ENCODE peak calls at places on chromosomes 11 and 22, in nine cellular contexts. I is stimulated activated CD8-positive, alpha-beta memory T cell treated with anti-CD3 and anti-CD28 coated beads, Interleukin-15, amount 100 ng/mL, for 24 hours; Z is upper lobe of right lung; V is RPMI7951; F is iris pigment epithelial cell; M is COR-L47; P is RWPE1; H is GM23248; T is HT-29. W is an unnamed sample.

GRCh38 chr11:102762414-102762813 is 18.0 kb downstream of the MMP10 start:
- DNase-seq in I (no peak), Z (no peak), V (peak), F (peak), M (no peak), P (peak), H (peak), T (no peak), W (no peak)

GRCh38 chr11:118076754-118077281 is at the start of gene TMPRSS4:
- DNase-seq in I (no peak), Z (no peak), V (no peak), F (no peak), M (peak), P (peak), H (no peak), T (peak), W (no peak)

GRCh38 chr11:86476109-86476861 is 101.6 kb downstream of the CCDC81 start:
- DNase-seq in I (no peak), Z (no peak), V (no peak), F (peak), M (no peak), P (no peak), H (no peak), T (peak), W (no peak)

GRCh38 chr22:20131593-20131855 is at the start of gene ZDHHC8:
- DNase-seq in I (no peak), Z (peak), V (peak), F (peak), M (no peak), P (no peak), H (peak), T (no peak), W (no peak)

GRCh38 chr22:37021710-37022482 is 2.4 kb downstream of the MPST start:
- DNase-seq in I (peak), Z (no peak), V (peak), F (peak), M (no peak), P (no peak), H (peak), T (peak), W (no peak)

GRCh38 chr11:363948-364761 is 5.1 kb upstream of the B4GALNT4 start:
- DNase-seq in I (no peak), Z (peak), V (peak), F (no peak), M (peak), P (peak), H (peak), T (peak), W (no peak)

GRCh38 chr22:49022816-49023160 is 804.9 kb downstream of the BRD1 start:
- DNase-seq in I (no peak), Z (no peak), V (no peak), F (no peak), M (no peak), P (no peak), H (no peak), T (no peak), W (no peak)

GRCh38 chr22:24178502-24179440 is 2.5 kb upstream of the SUSD2 start:
- DNase-seq in I (no peak), Z (no peak), V (no peak), F (no peak), M (no peak), P (no peak), H (peak), T (no peak), W (no peak)

GRCh38 chr11:638616-639323 is 1.7 kb downstream of the DRD4 start:
- DNase-seq in I (no peak), Z (no peak), V (no peak), F (peak), M (no peak), P (no peak), H (peak), T (no peak), W (no peak)

GRCh38 chr11:56197367-56197766 is 20.9 kb downstream of the OR5J2 start:
- DNase-seq in I (no peak), Z (no peak), V (no peak), F (no peak), M (no peak), P (no peak), H (no peak), T (no peak), W (no peak)

GRCh38 chr11:68357568-68357967 is 45.2 kb downstream of the LRP5 start:
- DNase-seq in I (no peak), Z (no peak), V (no peak), F (no peak), M (no peak), P (no peak), H (no peak), T (no peak), W (no peak)

GRCh38 chr22:36860821-36861659 is at the start of gene NCF4:
- DNase-seq in I (no peak), Z (peak), V (no peak), F (no peak), M (no peak), P (no peak), H (no peak), T (no peak), W (no peak)

GRCh38 chr11:23288001-23288783 is 427.9 kb upstream of the CCDC179 start:
- DNase-seq in I (no peak), Z (no peak), V (peak), F (peak), M (no peak), P (no peak), H (peak), T (peak), W (no peak)

GRCh38 chr11:108734956-108735559 is 70.2 kb downstream of the DDX10 start:
- DNase-seq in I (no peak), Z (no peak), V (peak), F (no peak), M (no peak), P (no peak), H (peak), T (peak), W (no peak)

GRCh38 chr11:64134963-64135362 is 30.9 kb downstream of the MACROD1 start:
- DNase-seq in I (no peak), Z (no peak), V (no peak), F (no peak), M (peak), P (no peak), H (no peak), T (no peak), W (no peak)

GRCh38 chr11:114124601-114125144 is 65.2 kb downstream of the ZBTB16 start:
- DNase-seq in I (no peak), Z (no peak), V (no peak), F (no peak), M (no peak), P (no peak), H (no peak), T (no peak), W (no peak)